ENCODE peak calls at places on chromosome 20, in four cellular contexts. W, Q, M and D are unnamed samples.

GRCh38 chr20:6731951-6732580 is 35.4 kb upstream of the BMP2 start:
- DNase-seq in W (no peak), Q (no peak), M (no peak), D (peak; percentile 4)

GRCh38 chr20:19047040-19047950 is 165.1 kb upstream of the SLC24A3 start:
- DNase-seq in W (peak; percentile 89), Q (no peak), M (no peak), D (no peak)

GRCh38 chr20:17712708-17713107 is 12.9 kb downstream of the BANF2 start:
- DNase-seq in W (no peak), Q (no peak), M (no peak), D (no peak)

GRCh38 chr20:6295026-6295425 is 172.2 kb upstream of the FERMT1 start:
- DNase-seq in W (no peak), Q (no peak), M (no peak), D (no peak)

GRCh38 chr20:50338479-50339195 is 148.0 kb downstream of the CEBPB start:
- DNase-seq in W (no peak), Q (no peak), M (no peak), D (no peak)

GRCh38 chr20:35010405-35011192 is 54.9 kb downstream of the MYH7B start:
- DNase-seq in W (no peak), Q (no peak), M (no peak), D (no peak)

GRCh38 chr20:48788486-48789072 is 39.2 kb downstream of the PREX1 start:
- DNase-seq in W (no peak), Q (no peak), M (no peak), D (no peak)

GRCh38 chr20:45765307-45765910 is 26.3 kb downstream of the WFDC3 start:
- DNase-seq in W (no peak), Q (no peak), M (no peak), D (no peak)

GRCh38 chr20:910132-910839 is 5.8 kb downstream of the ANGPT4 start:
- DNase-seq in W (no peak), Q (no peak), M (no peak), D (no peak)

GRCh38 chr20:34001378-34001777 is 7.7 kb downstream of the RALY start:
- DNase-seq in W (no peak), Q (no peak), M (no peak), D (no peak)

GRCh38 chr20:43541214-43541613 is 17.6 kb upstream of the SGK2 start:
- DNase-seq in W (no peak), Q (peak; percentile 61), M (peak; percentile 22), D (no peak)

GRCh38 chr20:59771506-59772372 is 161.7 kb downstream of the SYCP2 start:
- DNase-seq in W (no peak), Q (no peak), M (no peak), D (peak; percentile 64)

GRCh38 chr20:31494131-31494530 is 19.0 kb downstream of the REM1 start:
- DNase-seq in W (no peak), Q (peak; percentile 64), M (no peak), D (peak; percentile 14)

GRCh38 chr20:59253779-59254319 is 46.6 kb upstream of the EDN3 start:
- DNase-seq in W (no peak), Q (no peak), M (no peak), D (no peak)

GRCh38 chr20:41352106-41352505 is 11.5 kb downstream of the LPIN3 start:
- DNase-seq in W (no peak), Q (no peak), M (no peak), D (peak; percentile 59)

GRCh38 chr20:2698912-2699311 is 6.3 kb downstream of the EBF4 start:
- DNase-seq in W (no peak), Q (no peak), M (no peak), D (no peak)

GRCh38 chr20:14116037-14116436 is 120.7 kb downstream of the MACROD2 start:
- DNase-seq in W (no peak), Q (no peak), M (no peak), D (no peak)

GRCh38 chr20:29873946-29874345 is 1383.5 kb upstream of the DEFB115 start:
- DNase-seq in W (peak; percentile 30), Q (peak; percentile 51), M (no peak), D (peak; percentile 24)

GRCh38 chr20:10217517-10218410 is 866 bp upstream of the SNAP25 start:
- DNase-seq in W (no peak), Q (peak; percentile 97), M (peak; percentile 83), D (peak; percentile 86)